ENCODE peak calls at places on chromosomes 12 and 14, in seven cellular contexts. W, G, L, X, B, K and Z are unnamed samples.

GRCh38 chr12:123532808-123533649 is 490 bp downstream of the RILPL1 start:
- DNase-seq in W (peak; percentile 30), G (peak; percentile 69), L (no peak), X (no peak), B (peak; percentile 23), K (peak; percentile 41), Z (peak; percentile 4)

GRCh38 chr14:59337151-59337611 is 128.0 kb downstream of the GPR135 start:
- DNase-seq in W (no peak), G (peak; percentile 57), L (no peak), X (peak; percentile 67), B (peak; percentile 63), K (peak; percentile 74), Z (no peak)

GRCh38 chr12:47602949-47603558 is 102.8 kb downstream of the RPAP3 start:
- DNase-seq in W (no peak), G (no peak), L (no peak), X (no peak), B (no peak), K (no peak), Z (no peak)

GRCh38 chr12:6469609-6470374 is 685 bp downstream of the VAMP1 start:
- DNase-seq in W (no peak), G (peak; percentile 21), L (no peak), X (no peak), B (no peak), K (no peak), Z (no peak)

GRCh38 chr14:76390621-76391020 is 14.7 kb downstream of the ESRRB start:
- DNase-seq in W (no peak), G (no peak), L (no peak), X (no peak), B (no peak), K (no peak), Z (no peak)

GRCh38 chr12:94621662-94622359 is 28.5 kb downstream of the TMCC3 start:
- DNase-seq in W (no peak), G (no peak), L (peak; percentile 32), X (peak; percentile 93), B (peak; percentile 99), K (no peak), Z (no peak)

GRCh38 chr14:50354527-50354926 is 42.2 kb downstream of the CDKL1 start:
- DNase-seq in W (no peak), G (peak; percentile 9), L (no peak), X (no peak), B (no peak), K (no peak), Z (no peak)

GRCh38 chr12:4169959-4170358 is 103.6 kb upstream of the CCND2 start:
- DNase-seq in W (no peak), G (no peak), L (no peak), X (no peak), B (no peak), K (no peak), Z (no peak)

GRCh38 chr14:47044841-47045240 is 393.3 kb upstream of the RPL10L start:
- DNase-seq in W (no peak), G (no peak), L (no peak), X (no peak), B (peak; percentile 53), K (no peak), Z (peak; percentile 30)

GRCh38 chr12:18888062-18888461 is 150.1 kb downstream of the CAPZA3 start:
- DNase-seq in W (no peak), G (no peak), L (no peak), X (no peak), B (no peak), K (no peak), Z (no peak)

GRCh38 chr14:56686416-56686815 is 106.8 kb downstream of the TMEM260 start:
- DNase-seq in W (no peak), G (no peak), L (no peak), X (peak; percentile 43), B (peak; percentile 7), K (no peak), Z (no peak)

GRCh38 chr12:24937553-24938244 is 11.2 kb downstream of the BCAT1 start:
- DNase-seq in W (no peak), G (no peak), L (no peak), X (no peak), B (no peak), K (no peak), Z (no peak)

GRCh38 chr12:115798309-115798917 is 479.1 kb downstream of the MED13L start:
- DNase-seq in W (no peak), G (no peak), L (no peak), X (no peak), B (no peak), K (no peak), Z (no peak)

GRCh38 chr12:62600038-62600437 is 133.4 kb downstream of the MON2 start:
- DNase-seq in W (no peak), G (peak; percentile 39), L (no peak), X (no peak), B (no peak), K (no peak), Z (no peak)

GRCh38 chr12:88870000-88870737 is 289.9 kb upstream of the KITLG start:
- DNase-seq in W (no peak), G (peak; percentile 25), L (no peak), X (no peak), B (no peak), K (no peak), Z (no peak)

GRCh38 chr12:87820524-87821194 is 208.5 kb downstream of the C12orf50 start:
- DNase-seq in W (no peak), G (peak; percentile 65), L (no peak), X (peak; percentile 44), B (peak; percentile 77), K (no peak), Z (no peak)

GRCh38 chr14:77722301-77722700 is 14.4 kb downstream of the SLIRP start:
- DNase-seq in W (no peak), G (no peak), L (no peak), X (no peak), B (no peak), K (no peak), Z (no peak)

GRCh38 chr14:104385189-104386135 is 194.1 kb upstream of the C14orf180 start:
- DNase-seq in W (no peak), G (no peak), L (no peak), X (no peak), B (no peak), K (peak; percentile 12), Z (no peak)

GRCh38 chr12:14885718-14886201 is at the start of gene MGP:
- DNase-seq in W (no peak), G (peak; percentile 64), L (no peak), X (peak; percentile 51), B (no peak), K (peak; percentile 81), Z (no peak)

GRCh38 chr12:132597333-132598283 is 12.8 kb downstream of the LRCOL1 start:
- DNase-seq in W (no peak), G (peak; percentile 53), L (peak; percentile 40), X (no peak), B (peak; percentile 48), K (no peak), Z (no peak)

GRCh38 chr12:132601171-132601883 is 9.1 kb downstream of the LRCOL1 start:
- DNase-seq in W (no peak), G (no peak), L (no peak), X (no peak), B (no peak), K (no peak), Z (no peak)

GRCh38 chr12:132602578-132603239 is 7.7 kb downstream of the LRCOL1 start:
- DNase-seq in W (no peak), G (no peak), L (no peak), X (no peak), B (no peak), K (no peak), Z (no peak)

GRCh38 chr12:132603240-132604107 is 6.9 kb downstream of the LRCOL1 start:
- DNase-seq in W (no peak), G (no peak), L (no peak), X (no peak), B (no peak), K (no peak), Z (no peak)

GRCh38 chr12:132600048-132601032 is 10.0 kb downstream of the LRCOL1 start:
- DNase-seq in W (peak; percentile 76), G (peak; percentile 65), L (peak; percentile 36), X (peak; percentile 48), B (peak; percentile 43), K (peak; percentile 58), Z (no peak)
- H3K4me3 ChIP-seq in W (peak overlapping the region; percentile 36), G (peak overlapping the region; percentile 74), L (peak overlapping the region; percentile 10), X (peak overlapping the region; percentile 47), B (peak overlapping the region; percentile 34), K (peak overlapping the region; percentile 38), Z (peak overlapping the region; percentile 48)

GRCh38 chr14:81982056-81982455 is 448.4 kb upstream of the SEL1L start:
- DNase-seq in W (no peak), G (no peak), L (no peak), X (no peak), B (no peak), K (no peak), Z (no peak)
- H3K4me3 ChIP-seq in W (no peak overlapping the region), G (no peak overlapping the region), L (no peak overlapping the region), X (no peak overlapping the region), B (no peak overlapping the region), K (no peak overlapping the region), Z (no peak overlapping the region)

GRCh38 chr12:104291867-104292524 is 11.5 kb upstream of the EID3 start:
- DNase-seq in W (no peak), G (peak; percentile 25), L (no peak), X (peak; percentile 33), B (no peak), K (no peak), Z (no peak)

GRCh38 chr12:104290855-104291254 is 12.7 kb upstream of the EID3 start:
- DNase-seq in W (no peak), G (peak; percentile 16), L (no peak), X (peak; percentile 31), B (no peak), K (no peak), Z (no peak)

GRCh38 chr12:104288635-104289258 is 14.8 kb upstream of the EID3 start:
- DNase-seq in W (peak; percentile 73), G (peak; percentile 72), L (peak; percentile 85), X (peak; percentile 82), B (peak; percentile 88), K (peak; percentile 78), Z (peak; percentile 85)

GRCh38 chr12:104292872-104293794 is 10.4 kb upstream of the EID3 start:
- DNase-seq in W (no peak), G (peak; percentile 43), L (no peak), X (peak; percentile 36), B (no peak), K (no peak), Z (no peak)

DNA sequence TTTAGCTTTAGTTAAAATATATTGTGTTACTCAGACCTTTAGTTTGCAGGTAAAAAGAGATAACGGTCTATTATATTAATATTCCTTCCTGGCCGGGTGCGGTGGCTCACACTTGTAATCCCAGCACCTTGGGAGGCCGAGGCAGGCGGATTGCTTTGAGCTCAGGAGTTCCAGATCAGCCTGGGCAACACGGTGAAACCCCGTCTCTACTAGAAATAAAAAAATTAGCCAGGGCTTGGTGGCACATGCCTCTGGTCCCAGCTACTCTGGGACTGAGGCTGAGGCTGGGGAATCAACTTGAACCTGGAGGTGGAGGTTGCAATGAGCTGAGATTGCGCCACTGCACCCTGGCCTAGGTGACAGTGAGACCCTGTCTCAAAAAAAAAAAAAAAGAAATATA is 13.2 kb upstream of the EID3 start:
- DNase-seq in W (no peak), G (peak; percentile 42), L (no peak), X (peak; percentile 43), B (no peak), K (no peak), Z (no peak)
- H3K4me3 ChIP-seq in W (peak overlapping the region; percentile 68), G (peak overlapping the region; percentile 99), L (no peak overlapping the region), X (peak overlapping the region; percentile 96), B (no peak overlapping the region), K (peak overlapping the region; percentile 74), Z (no peak overlapping the region)

DNA sequence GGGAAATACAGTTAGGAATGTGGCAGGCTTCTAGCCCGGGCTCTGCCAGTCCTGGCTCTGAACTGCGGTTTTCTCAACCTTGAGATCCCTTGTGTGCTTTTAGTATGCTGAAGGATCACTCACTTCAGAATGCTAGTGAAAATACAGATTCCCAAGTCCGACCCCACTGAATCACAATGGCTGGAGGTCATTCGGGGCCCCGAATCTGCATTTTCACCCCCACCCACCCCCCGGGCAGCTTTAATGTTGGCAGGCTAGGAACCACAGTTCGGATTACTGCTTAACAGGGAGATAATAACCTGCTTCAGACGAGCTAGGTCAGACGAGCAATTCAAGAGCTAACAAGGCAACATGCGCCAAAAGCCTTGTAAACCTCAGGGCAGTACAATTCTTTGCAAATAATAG is 535 bp upstream of the SUSD6 start:
- DNase-seq in W (no peak), G (peak; percentile 57), L (no peak), X (no peak), B (no peak), K (no peak), Z (no peak)
- H3K4me3 ChIP-seq in W (peak overlapping the region; percentile 95), G (peak overlapping the region; percentile 81), L (peak overlapping the region; percentile 84), X (peak overlapping the region; percentile 62), B (peak overlapping the region; percentile 49), K (peak overlapping the region; percentile 83), Z (peak overlapping the region; percentile 69)